ENCODE peak calls at places on chromosomes 12 and 14, in ten cellular contexts. One of them, this sample, is unnamed.

GRCh38 chr12:5506821-5507231 is 74.9 kb downstream of the NTF3 start:
- DNase-seq in colonic mucosa: peak
- DNase-seq in HEK293T: no peak
- DNase-seq in GM04504: no peak
- DNase-seq in NCI-H345: no peak
- DNase-seq in naive B cell: no peak
- DNase-seq in body of pancreas: no peak
- DNase-seq in fibroblast of the aortic adventitia: no peak
- DNase-seq in WTC11: no peak
- DNase-seq in Caki2: no peak
- DNase-seq in this sample: no peak

GRCh38 chr14:37210448-37210847 is 12.7 kb downstream of the MIPOL1 start:
- DNase-seq in colonic mucosa: no peak
- DNase-seq in HEK293T: no peak
- DNase-seq in GM04504: no peak
- DNase-seq in NCI-H345: no peak
- DNase-seq in naive B cell: no peak
- DNase-seq in body of pancreas: no peak
- DNase-seq in fibroblast of the aortic adventitia: no peak
- DNase-seq in WTC11: no peak
- DNase-seq in Caki2: no peak
- DNase-seq in this sample: no peak

GRCh38 chr12:105539735-105540134 is 209.2 kb downstream of the C12orf75 start:
- DNase-seq in colonic mucosa: no peak
- DNase-seq in HEK293T: no peak
- DNase-seq in GM04504: no peak
- DNase-seq in NCI-H345: no peak
- DNase-seq in naive B cell: no peak
- DNase-seq in body of pancreas: no peak
- DNase-seq in fibroblast of the aortic adventitia: no peak
- DNase-seq in WTC11: no peak
- DNase-seq in Caki2: no peak
- DNase-seq in this sample: no peak

GRCh38 chr14:36604757-36605505 is 22.5 kb upstream of the NKX2-8 start:
- DNase-seq in colonic mucosa: peak
- DNase-seq in HEK293T: peak
- DNase-seq in GM04504: peak
- DNase-seq in NCI-H345: peak
- DNase-seq in naive B cell: no peak
- DNase-seq in body of pancreas: peak
- DNase-seq in fibroblast of the aortic adventitia: peak
- DNase-seq in WTC11: peak
- DNase-seq in Caki2: peak
- DNase-seq in this sample: peak

GRCh38 chr12:2299207-2299606 is 246.4 kb downstream of the CACNA1C start:
- DNase-seq in colonic mucosa: no peak
- DNase-seq in HEK293T: no peak
- DNase-seq in GM04504: no peak
- DNase-seq in NCI-H345: peak
- DNase-seq in naive B cell: no peak
- DNase-seq in body of pancreas: peak
- DNase-seq in fibroblast of the aortic adventitia: no peak
- DNase-seq in WTC11: no peak
- DNase-seq in Caki2: peak
- DNase-seq in this sample: no peak

GRCh38 chr14:104746071-104746545 is 6.8 kb upstream of the SIVA1 start:
- DNase-seq in colonic mucosa: no peak
- DNase-seq in HEK293T: no peak
- DNase-seq in GM04504: no peak
- DNase-seq in NCI-H345: no peak
- DNase-seq in naive B cell: no peak
- DNase-seq in body of pancreas: no peak
- DNase-seq in fibroblast of the aortic adventitia: no peak
- DNase-seq in WTC11: no peak
- DNase-seq in Caki2: no peak
- DNase-seq in this sample: no peak

GRCh38 chr14:50229646-50230045 is 1.7 kb downstream of the SOS2 start:
- DNase-seq in colonic mucosa: no peak
- DNase-seq in HEK293T: no peak
- DNase-seq in GM04504: no peak
- DNase-seq in NCI-H345: no peak
- DNase-seq in naive B cell: no peak
- DNase-seq in body of pancreas: no peak
- DNase-seq in fibroblast of the aortic adventitia: no peak
- DNase-seq in WTC11: no peak
- DNase-seq in Caki2: no peak
- DNase-seq in this sample: no peak

GRCh38 chr12:24360057-24360456 is 410.6 kb upstream of the SOX5 start:
- DNase-seq in colonic mucosa: no peak
- DNase-seq in HEK293T: no peak
- DNase-seq in GM04504: no peak
- DNase-seq in NCI-H345: no peak
- DNase-seq in naive B cell: no peak
- DNase-seq in body of pancreas: no peak
- DNase-seq in fibroblast of the aortic adventitia: no peak
- DNase-seq in WTC11: no peak
- DNase-seq in Caki2: no peak
- DNase-seq in this sample: no peak

GRCh38 chr14:105508069-105508468 is 17.0 kb downstream of the TEDC1 start:
- DNase-seq in colonic mucosa: no peak
- DNase-seq in HEK293T: no peak
- DNase-seq in GM04504: no peak
- DNase-seq in NCI-H345: no peak
- DNase-seq in naive B cell: no peak
- DNase-seq in body of pancreas: no peak
- DNase-seq in fibroblast of the aortic adventitia: no peak
- DNase-seq in WTC11: no peak
- DNase-seq in Caki2: no peak
- DNase-seq in this sample: no peak

GRCh38 chr12:132282950-132283771 is 46.2 kb downstream of the GALNT9 start:
- DNase-seq in colonic mucosa: no peak
- DNase-seq in HEK293T: no peak
- DNase-seq in GM04504: no peak
- DNase-seq in NCI-H345: peak
- DNase-seq in naive B cell: no peak
- DNase-seq in body of pancreas: no peak
- DNase-seq in fibroblast of the aortic adventitia: no peak
- DNase-seq in WTC11: peak
- DNase-seq in Caki2: no peak
- DNase-seq in this sample: no peak

GRCh38 chr12:112944028-112944690 is 5.9 kb downstream of the OAS3 start:
- DNase-seq in colonic mucosa: peak
- DNase-seq in HEK293T: no peak
- DNase-seq in GM04504: no peak
- DNase-seq in NCI-H345: no peak
- DNase-seq in naive B cell: no peak
- DNase-seq in body of pancreas: no peak
- DNase-seq in fibroblast of the aortic adventitia: no peak
- DNase-seq in WTC11: no peak
- DNase-seq in Caki2: no peak
- DNase-seq in this sample: no peak

GRCh38 chr12:65728913-65729793 is 95.1 kb upstream of the HMGA2 start:
- DNase-seq in colonic mucosa: no peak
- DNase-seq in HEK293T: peak
- DNase-seq in GM04504: no peak
- DNase-seq in NCI-H345: no peak
- DNase-seq in naive B cell: no peak
- DNase-seq in body of pancreas: no peak
- DNase-seq in fibroblast of the aortic adventitia: no peak
- DNase-seq in WTC11: peak
- DNase-seq in Caki2: no peak
- DNase-seq in this sample: no peak

GRCh38 chr12:104575442-104575841 is 118.7 kb downstream of the CHST11 start:
- DNase-seq in colonic mucosa: no peak
- DNase-seq in HEK293T: no peak
- DNase-seq in GM04504: no peak
- DNase-seq in NCI-H345: peak
- DNase-seq in naive B cell: no peak
- DNase-seq in body of pancreas: no peak
- DNase-seq in fibroblast of the aortic adventitia: no peak
- DNase-seq in WTC11: no peak
- DNase-seq in Caki2: no peak
- DNase-seq in this sample: no peak

GRCh38 chr14:75968461-75968860 is 13.3 kb downstream of the TGFB3 start:
- DNase-seq in colonic mucosa: no peak
- DNase-seq in HEK293T: no peak
- DNase-seq in GM04504: no peak
- DNase-seq in NCI-H345: no peak
- DNase-seq in naive B cell: no peak
- DNase-seq in body of pancreas: no peak
- DNase-seq in fibroblast of the aortic adventitia: peak
- DNase-seq in WTC11: no peak
- DNase-seq in Caki2: no peak
- DNase-seq in this sample: no peak

GRCh38 chr12:28425531-28425930 is 235.3 kb downstream of the CCDC91 start:
- DNase-seq in colonic mucosa: no peak
- DNase-seq in HEK293T: no peak
- DNase-seq in GM04504: no peak
- DNase-seq in NCI-H345: no peak
- DNase-seq in naive B cell: no peak
- DNase-seq in body of pancreas: no peak
- DNase-seq in fibroblast of the aortic adventitia: no peak
- DNase-seq in WTC11: no peak
- DNase-seq in Caki2: no peak
- DNase-seq in this sample: no peak

GRCh38 chr12:66188584-66189475 is at the start of gene IRAK3:
- DNase-seq in colonic mucosa: peak
- DNase-seq in HEK293T: no peak
- DNase-seq in GM04504: peak
- DNase-seq in NCI-H345: peak
- DNase-seq in naive B cell: peak
- DNase-seq in body of pancreas: peak
- DNase-seq in fibroblast of the aortic adventitia: peak
- DNase-seq in WTC11: peak
- DNase-seq in Caki2: no peak
- DNase-seq in this sample: peak

GRCh38 chr12:120223458-120224303 is 22.8 kb upstream of the RPLP0 start:
- DNase-seq in colonic mucosa: no peak
- DNase-seq in HEK293T: no peak
- DNase-seq in GM04504: no peak
- DNase-seq in NCI-H345: no peak
- DNase-seq in naive B cell: no peak
- DNase-seq in body of pancreas: no peak
- DNase-seq in fibroblast of the aortic adventitia: no peak
- DNase-seq in WTC11: no peak
- DNase-seq in Caki2: no peak
- DNase-seq in this sample: no peak

GRCh38 chr12:123529636-123530035 is 3.9 kb downstream of the RILPL1 start:
- DNase-seq in colonic mucosa: no peak
- DNase-seq in HEK293T: no peak
- DNase-seq in GM04504: no peak
- DNase-seq in NCI-H345: no peak
- DNase-seq in naive B cell: no peak
- DNase-seq in body of pancreas: no peak
- DNase-seq in fibroblast of the aortic adventitia: no peak
- DNase-seq in WTC11: no peak
- DNase-seq in Caki2: no peak
- DNase-seq in this sample: no peak

GRCh38 chr12:10048531-10048930 is 18.0 kb downstream of the CLEC9A start:
- DNase-seq in colonic mucosa: no peak
- DNase-seq in HEK293T: no peak
- DNase-seq in GM04504: no peak
- DNase-seq in NCI-H345: no peak
- DNase-seq in naive B cell: no peak
- DNase-seq in body of pancreas: no peak
- DNase-seq in fibroblast of the aortic adventitia: no peak
- DNase-seq in WTC11: no peak
- DNase-seq in Caki2: no peak
- DNase-seq in this sample: no peak

GRCh38 chr14:26595922-26596721 is 1.7 kb downstream of the NOVA1 start:
- DNase-seq in colonic mucosa: no peak
- DNase-seq in HEK293T: no peak
- DNase-seq in GM04504: no peak
- DNase-seq in NCI-H345: peak
- DNase-seq in naive B cell: no peak
- DNase-seq in body of pancreas: no peak
- DNase-seq in fibroblast of the aortic adventitia: peak
- DNase-seq in WTC11: no peak
- DNase-seq in Caki2: no peak
- DNase-seq in this sample: no peak

GRCh38 chr14:50814161-50814560 is 16.8 kb downstream of the NIN start:
- DNase-seq in colonic mucosa: no peak
- DNase-seq in HEK293T: no peak
- DNase-seq in GM04504: no peak
- DNase-seq in NCI-H345: no peak
- DNase-seq in naive B cell: no peak
- DNase-seq in body of pancreas: no peak
- DNase-seq in fibroblast of the aortic adventitia: no peak
- DNase-seq in WTC11: no peak
- DNase-seq in Caki2: no peak
- DNase-seq in this sample: no peak

GRCh38 chr12:43891856-43892574 is 56.1 kb downstream of the TMEM117 start:
- DNase-seq in colonic mucosa: no peak
- DNase-seq in HEK293T: no peak
- DNase-seq in GM04504: no peak
- DNase-seq in NCI-H345: no peak
- DNase-seq in naive B cell: no peak
- DNase-seq in body of pancreas: peak
- DNase-seq in fibroblast of the aortic adventitia: no peak
- DNase-seq in WTC11: no peak
- DNase-seq in Caki2: no peak
- DNase-seq in this sample: no peak

GRCh38 chr14:100531152-100531551 is 56.1 kb downstream of the BEGAIN start:
- DNase-seq in colonic mucosa: peak
- DNase-seq in HEK293T: no peak
- DNase-seq in GM04504: no peak
- DNase-seq in NCI-H345: no peak
- DNase-seq in naive B cell: no peak
- DNase-seq in body of pancreas: no peak
- DNase-seq in fibroblast of the aortic adventitia: no peak
- DNase-seq in WTC11: peak
- DNase-seq in Caki2: no peak
- DNase-seq in this sample: peak

GRCh38 chr12:89619764-89620163 is 88.9 kb downstream of the ATP2B1 start:
- DNase-seq in colonic mucosa: no peak
- DNase-seq in HEK293T: no peak
- DNase-seq in GM04504: no peak
- DNase-seq in NCI-H345: no peak
- DNase-seq in naive B cell: no peak
- DNase-seq in body of pancreas: no peak
- DNase-seq in fibroblast of the aortic adventitia: no peak
- DNase-seq in WTC11: no peak
- DNase-seq in Caki2: no peak
- DNase-seq in this sample: no peak

GRCh38 chr14:94074534-94074933 is 6.5 kb downstream of the DDX24 start:
- DNase-seq in colonic mucosa: no peak
- DNase-seq in HEK293T: no peak
- DNase-seq in GM04504: no peak
- DNase-seq in NCI-H345: no peak
- DNase-seq in naive B cell: no peak
- DNase-seq in body of pancreas: no peak
- DNase-seq in fibroblast of the aortic adventitia: no peak
- DNase-seq in WTC11: no peak
- DNase-seq in Caki2: no peak
- DNase-seq in this sample: no peak

GRCh38 chr12:6267007-6267721 is 43.3 kb upstream of the PLEKHG6 start:
- DNase-seq in colonic mucosa: no peak
- DNase-seq in HEK293T: no peak
- DNase-seq in GM04504: no peak
- DNase-seq in NCI-H345: no peak
- DNase-seq in naive B cell: no peak
- DNase-seq in body of pancreas: no peak
- DNase-seq in fibroblast of the aortic adventitia: no peak
- DNase-seq in WTC11: no peak
- DNase-seq in Caki2: peak
- DNase-seq in this sample: no peak

GRCh38 chr12:128076188-128076587 is 190.8 kb upstream of the TMEM132C start:
- DNase-seq in colonic mucosa: peak
- DNase-seq in HEK293T: no peak
- DNase-seq in GM04504: peak
- DNase-seq in NCI-H345: no peak
- DNase-seq in naive B cell: no peak
- DNase-seq in body of pancreas: no peak
- DNase-seq in fibroblast of the aortic adventitia: peak
- DNase-seq in WTC11: no peak
- DNase-seq in Caki2: peak
- DNase-seq in this sample: no peak

GRCh38 chr12:49189731-49190314 is 943 bp upstream of the TUBA1A start:
- DNase-seq in colonic mucosa: no peak
- DNase-seq in HEK293T: no peak
- DNase-seq in GM04504: no peak
- DNase-seq in NCI-H345: no peak
- DNase-seq in naive B cell: no peak
- DNase-seq in body of pancreas: no peak
- DNase-seq in fibroblast of the aortic adventitia: no peak
- DNase-seq in WTC11: no peak
- DNase-seq in Caki2: no peak
- DNase-seq in this sample: no peak

This sample was measured in GM20000.